ENCODE peak calls at places on chromosome 6, in six cellular contexts. S, M, B, N, T and Y are unnamed samples.

GRCh38 chr6:125254321-125254720 is 47.4 kb downstream of the HDDC2 start:
- DNase-seq in S (no peak), M (no peak), B (no peak), N (no peak), T (no peak), Y (no peak)

GRCh38 chr6:107820571-107821261 is 3.4 kb downstream of the SCML4 start:
- DNase-seq in S (no peak), M (no peak), B (no peak), N (no peak), T (peak; percentile 54), Y (no peak)

GRCh38 chr6:109349419-109349987 is 32.8 kb downstream of the CD164 start:
- DNase-seq in S (no peak), M (peak; percentile 58), B (no peak), N (peak; percentile 61), T (no peak), Y (peak; percentile 21)

GRCh38 chr6:71248306-71248705 is 40.3 kb upstream of the OGFRL1 start:
- DNase-seq in S (no peak), M (peak; percentile 84), B (no peak), N (no peak), T (no peak), Y (peak; percentile 51)

GRCh38 chr6:129893513-129894098 is 32.5 kb upstream of the TMEM244 start:
- DNase-seq in S (no peak), M (peak; percentile 11), B (no peak), N (no peak), T (no peak), Y (no peak)

GRCh38 chr6:42860031-42860430 is 19.4 kb upstream of the RPL7L1 start:
- DNase-seq in S (no peak), M (no peak), B (no peak), N (no peak), T (no peak), Y (no peak)

GRCh38 chr6:129598244-129599187 is 111.5 kb downstream of the ARHGAP18 start:
- DNase-seq in S (no peak), M (peak; percentile 76), B (no peak), N (no peak), T (no peak), Y (peak; percentile 63)

GRCh38 chr6:134073156-134073555 is 20.7 kb upstream of the SLC2A12 start:
- DNase-seq in S (no peak), M (no peak), B (no peak), N (no peak), T (no peak), Y (no peak)

GRCh38 chr6:154805288-154805911 is 72.2 kb downstream of the SCAF8 start:
- DNase-seq in S (no peak), M (peak; percentile 52), B (no peak), N (no peak), T (no peak), Y (no peak)

GRCh38 chr6:6694368-6694780 is 105.9 kb downstream of the LY86 start:
- DNase-seq in S (no peak), M (no peak), B (no peak), N (no peak), T (no peak), Y (peak; percentile 47)
- TF ChIP-seq CTCF in S (no peak), M (no peak), B (no peak), N (no peak), T (no peak), Y (no peak)

GRCh38 chr6:37864250-37864649 is 44.7 kb downstream of the ZFAND3 start:
- DNase-seq in S (no peak), M (no peak), B (no peak), N (no peak), T (no peak), Y (no peak)

GRCh38 chr6:37868447-37868825 is 48.9 kb downstream of the ZFAND3 start:
- DNase-seq in S (no peak), M (no peak), B (no peak), N (no peak), T (no peak), Y (peak; percentile 76)

GRCh38 chr6:37866590-37867507 is 47.3 kb downstream of the ZFAND3 start:
- DNase-seq in S (no peak), M (no peak), B (no peak), N (no peak), T (no peak), Y (no peak)

GRCh38 chr6:37865534-37865933 is 46.0 kb downstream of the ZFAND3 start:
- DNase-seq in S (no peak), M (no peak), B (no peak), N (no peak), T (no peak), Y (no peak)

GRCh38 chr6:37867756-37868446 is 48.4 kb downstream of the ZFAND3 start:
- DNase-seq in S (no peak), M (no peak), B (no peak), N (no peak), T (no peak), Y (no peak)
- H3K27ac ChIP-seq in S (no peak overlapping the region), M (no peak overlapping the region), B (no peak overlapping the region), N (no peak overlapping the region), T (no peak overlapping the region), Y (peak overlapping the region; percentile 34)

GRCh38 chr6:44266347-44266746 is 996 bp upstream of the NFKBIE start:
- DNase-seq in S (no peak), M (no peak), B (no peak), N (no peak), T (no peak), Y (no peak)

GRCh38 chr6:44269168-44269920 is 906 bp upstream of the TMEM151B start:
- DNase-seq in S (no peak), M (no peak), B (no peak), N (no peak), T (no peak), Y (no peak)

GRCh38 chr6:44267252-44267651 is 1.9 kb upstream of the NFKBIE start:
- DNase-seq in S (peak; percentile 10), M (no peak), B (no peak), N (no peak), T (no peak), Y (no peak)

GRCh38 chr6:44269921-44270525 is at the start of gene TMEM151B:
- DNase-seq in S (no peak), M (no peak), B (no peak), N (no peak), T (peak; percentile 65), Y (no peak)

GRCh38 chr6:44268095-44268628 is 2.1 kb upstream of the TMEM151B start:
- DNase-seq in S (peak; percentile 28), M (peak; percentile 53), B (no peak), N (peak; percentile 76), T (peak; percentile 56), Y (peak; percentile 53)
- H3K4me3 ChIP-seq in S (no peak overlapping the region), M (no peak overlapping the region), B (no peak overlapping the region), N (no peak overlapping the region), T (no peak overlapping the region), Y (no peak overlapping the region)

GRCh38 chr6:54846857-54847721 is 518 bp downstream of the FAM83B start:
- DNase-seq in S (no peak), M (no peak), B (peak; percentile 66), N (peak; percentile 24), T (no peak), Y (peak; percentile 38)
- TF ChIP-seq CTCF in S (no peak), M (no peak), B (no peak), N (no peak), T (no peak), Y (no peak)